ENCODE peak calls at places on chromosomes 13 and 19, in five cellular contexts. One of them, this sample, is unnamed.

GRCh38 chr13:89066868-89067466 is 1395.8 kb downstream of the SLITRK5 start:
- DNase-seq in HepG2: peak
- DNase-seq in K562: peak
- DNase-seq in H1: no peak
- DNase-seq in GM12878: no peak
- DNase-seq in this sample: peak

GRCh38 chr19:4058696-4059492 is 7.8 kb downstream of the ZBTB7A start:
- DNase-seq in HepG2: no peak
- DNase-seq in K562: no peak
- DNase-seq in H1: no peak
- DNase-seq in GM12878: no peak
- DNase-seq in this sample: no peak

GRCh38 chr19:19627716-19628498 is at the start of gene LPAR2:
- DNase-seq in HepG2: no peak
- DNase-seq in K562: no peak
- DNase-seq in H1: no peak
- DNase-seq in GM12878: no peak
- DNase-seq in this sample: peak

GRCh38 chr13:27279506-27279905 is 8.9 kb downstream of the RASL11A start:
- DNase-seq in HepG2: no peak
- DNase-seq in K562: no peak
- DNase-seq in H1: no peak
- DNase-seq in GM12878: no peak
- DNase-seq in this sample: no peak

GRCh38 chr19:41641879-41642485 is 15.1 kb upstream of the CEACAM4 start:
- DNase-seq in HepG2: peak
- DNase-seq in K562: peak
- DNase-seq in H1: no peak
- DNase-seq in GM12878: peak
- DNase-seq in this sample: peak

GRCh38 chr13:73901324-73902068 is 232.7 kb downstream of the KLF12 start:
- DNase-seq in HepG2: no peak
- DNase-seq in K562: no peak
- DNase-seq in H1: no peak
- DNase-seq in GM12878: no peak
- DNase-seq in this sample: no peak

GRCh38 chr19:4090351-4091220 is 23.9 kb upstream of the ZBTB7A start:
- DNase-seq in HepG2: no peak
- DNase-seq in K562: no peak
- DNase-seq in H1: no peak
- DNase-seq in GM12878: no peak
- DNase-seq in this sample: no peak

GRCh38 chr19:55446060-55446459 is 3.0 kb upstream of the SHISA7 start:
- DNase-seq in HepG2: peak
- DNase-seq in K562: no peak
- DNase-seq in H1: no peak
- DNase-seq in GM12878: no peak
- DNase-seq in this sample: no peak

GRCh38 chr19:45804959-45805230 is 10.2 kb downstream of the RSPH6A start:
- DNase-seq in HepG2: no peak
- DNase-seq in K562: no peak
- DNase-seq in H1: no peak
- DNase-seq in GM12878: no peak
- DNase-seq in this sample: no peak

GRCh38 chr13:59332966-59333365 is 830.8 kb downstream of the DIAPH3 start:
- DNase-seq in HepG2: no peak
- DNase-seq in K562: no peak
- DNase-seq in H1: no peak
- DNase-seq in GM12878: no peak
- DNase-seq in this sample: no peak

GRCh38 chr19:45972944-45973525 is 630 bp downstream of the NOVA2 start:
- DNase-seq in HepG2: no peak
- DNase-seq in K562: no peak
- DNase-seq in H1: no peak
- DNase-seq in GM12878: no peak
- DNase-seq in this sample: no peak

GRCh38 chr13:26377038-26377437 is 123.1 kb downstream of the CDK8 start:
- DNase-seq in HepG2: peak
- DNase-seq in K562: peak
- DNase-seq in H1: peak
- DNase-seq in GM12878: no peak
- DNase-seq in this sample: peak

GRCh38 chr19:43534811-43535761 is 2.1 kb downstream of the ZNF575 start:
- DNase-seq in HepG2: peak
- DNase-seq in K562: peak
- DNase-seq in H1: peak
- DNase-seq in GM12878: no peak
- DNase-seq in this sample: no peak

GRCh38 chr19:10625003-10625761 is at the start of gene SLC44A2:
- DNase-seq in HepG2: no peak
- DNase-seq in K562: no peak
- DNase-seq in H1: no peak
- DNase-seq in GM12878: no peak
- DNase-seq in this sample: peak

GRCh38 chr19:22945560-22945959 is 57.4 kb downstream of the ZNF728 start:
- DNase-seq in HepG2: no peak
- DNase-seq in K562: peak
- DNase-seq in H1: no peak
- DNase-seq in GM12878: no peak
- DNase-seq in this sample: peak

GRCh38 chr19:32647361-32647760 is 27.6 kb downstream of the ANKRD27 start:
- DNase-seq in HepG2: no peak
- DNase-seq in K562: no peak
- DNase-seq in H1: no peak
- DNase-seq in GM12878: no peak
- DNase-seq in this sample: no peak

GRCh38 chr13:51957377-51958216 is 53.7 kb downstream of the ATP7B start:
- DNase-seq in HepG2: no peak
- DNase-seq in K562: peak
- DNase-seq in H1: no peak
- DNase-seq in GM12878: peak
- DNase-seq in this sample: no peak

GRCh38 chr13:101416181-101417042 is at the start of gene NALCN:
- DNase-seq in HepG2: no peak
- DNase-seq in K562: no peak
- DNase-seq in H1: no peak
- DNase-seq in GM12878: no peak
- DNase-seq in this sample: no peak

GRCh38 chr19:38662508-38663155 is 15.2 kb downstream of the ACTN4 start:
- DNase-seq in HepG2: no peak
- DNase-seq in K562: no peak
- DNase-seq in H1: no peak
- DNase-seq in GM12878: no peak
- DNase-seq in this sample: no peak

GRCh38 chr13:37540228-37540627 is 58.3 kb downstream of the POSTN start:
- DNase-seq in HepG2: no peak
- DNase-seq in K562: no peak
- DNase-seq in H1: no peak
- DNase-seq in GM12878: no peak
- DNase-seq in this sample: no peak

GRCh38 chr19:17946965-17947784 is 14.4 kb downstream of the CCDC124 start:
- DNase-seq in HepG2: peak
- DNase-seq in K562: no peak
- DNase-seq in H1: no peak
- DNase-seq in GM12878: no peak
- DNase-seq in this sample: no peak

GRCh38 chr19:17942582-17943283 is 9.9 kb downstream of the CCDC124 start:
- DNase-seq in HepG2: no peak
- DNase-seq in K562: peak
- DNase-seq in H1: no peak
- DNase-seq in GM12878: no peak
- DNase-seq in this sample: no peak

GRCh38 chr19:17942181-17942580 is 9.4 kb downstream of the CCDC124 start:
- DNase-seq in HepG2: no peak
- DNase-seq in K562: no peak
- DNase-seq in H1: no peak
- DNase-seq in GM12878: no peak
- DNase-seq in this sample: no peak

GRCh38 chr19:17943284-17944221 is 10.7 kb downstream of the CCDC124 start:
- DNase-seq in HepG2: no peak
- DNase-seq in K562: no peak
- DNase-seq in H1: no peak
- DNase-seq in GM12878: no peak
- DNase-seq in this sample: no peak

DNA sequence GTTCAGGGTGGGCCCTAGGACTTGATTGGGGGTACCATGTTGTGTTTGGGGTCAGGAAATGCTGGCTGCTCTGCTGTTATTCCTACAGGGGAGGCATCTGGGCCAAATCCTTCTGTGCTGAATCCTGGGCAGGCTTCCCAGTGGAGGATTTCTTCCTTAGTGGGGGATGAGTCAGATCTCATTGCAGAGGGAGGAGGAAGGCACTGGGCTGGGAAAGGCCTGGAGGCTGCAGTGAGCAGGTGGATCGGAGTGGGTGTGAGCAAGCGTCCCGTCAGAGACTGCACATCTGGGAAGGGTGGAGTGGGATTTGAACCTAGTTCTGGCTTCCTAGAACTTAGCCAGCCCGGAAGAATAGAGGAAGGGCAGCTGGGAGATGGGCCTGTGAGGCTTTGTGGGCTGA is 11.5 kb downstream of the CCDC124 start:
- DNase-seq in HepG2: no peak
- DNase-seq in K562: no peak
- DNase-seq in H1: no peak
- DNase-seq in GM12878: no peak
- DNase-seq in this sample: no peak
- TF ChIP-seq MAX in HepG2: no peak
- TF ChIP-seq MAX in K562: no peak
- TF ChIP-seq MAX in H1: no peak
- TF ChIP-seq MAX in GM12878: no peak
- TF ChIP-seq MAX in this sample: no peak

DNA sequence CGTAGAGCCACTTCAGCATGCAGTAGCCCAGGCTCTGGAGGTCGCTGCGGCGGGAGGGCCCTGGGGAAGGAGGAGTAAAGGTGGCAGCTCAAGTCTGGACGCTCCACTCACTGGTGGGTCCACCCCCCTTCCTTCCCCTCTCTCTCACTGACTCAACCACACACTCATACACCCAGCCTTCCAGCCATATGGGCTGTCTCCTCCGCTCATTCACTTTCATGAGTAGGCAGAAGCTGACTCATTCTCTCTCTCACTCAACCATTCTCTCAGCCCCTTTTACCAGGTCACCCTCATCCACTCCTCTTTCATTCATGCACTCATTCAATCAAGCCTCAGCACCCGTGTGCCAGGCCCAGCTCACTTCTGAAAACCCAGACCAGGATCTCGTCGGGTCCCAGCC is 27.5 kb upstream of the SIGLEC11 start:
- DNase-seq in HepG2: no peak
- DNase-seq in K562: no peak
- DNase-seq in H1: no peak
- DNase-seq in GM12878: no peak
- DNase-seq in this sample: no peak
- TF ChIP-seq CEBPB in HepG2: no peak
- TF ChIP-seq CEBPB in K562: no peak
- TF ChIP-seq CEBPB in H1: no peak
- TF ChIP-seq CEBPB in GM12878: no peak
- TF ChIP-seq CEBPB in this sample: no peak

DNA sequence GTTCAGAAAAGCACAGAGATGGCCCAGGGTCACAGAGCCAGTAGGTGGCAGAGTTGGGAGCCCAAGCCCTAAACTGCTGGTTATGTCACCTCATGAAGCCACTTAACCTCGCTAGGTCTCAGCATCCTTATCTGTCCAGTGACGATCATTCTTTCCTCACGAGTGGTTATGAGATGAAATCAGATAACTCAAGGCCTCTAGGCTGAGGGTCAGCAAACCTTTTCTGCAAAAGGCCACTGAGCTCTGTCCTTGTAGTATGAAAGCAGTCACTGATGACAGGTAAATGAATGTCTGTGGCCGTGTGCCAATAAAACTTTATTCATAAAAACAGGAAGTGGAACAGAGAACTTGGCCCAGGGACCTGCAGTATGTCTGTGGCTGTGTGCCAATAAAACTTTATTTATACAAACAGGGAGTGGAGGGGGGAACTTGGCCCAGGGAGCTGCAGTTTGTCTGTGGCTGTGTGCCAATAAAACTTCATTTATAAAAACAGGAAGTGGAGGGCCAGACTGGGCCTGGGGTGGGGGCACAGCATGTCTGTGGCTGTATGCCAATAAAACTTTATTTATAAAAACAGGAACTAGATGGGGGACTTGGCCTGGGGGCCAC is 71.2 kb downstream of the GNG7 start:
- DNase-seq in HepG2: no peak
- DNase-seq in K562: peak
- DNase-seq in H1: no peak
- DNase-seq in GM12878: no peak
- DNase-seq in this sample: no peak
- TF ChIP-seq ATF3 in HepG2: no peak
- TF ChIP-seq ATF3 in K562: no peak
- TF ChIP-seq ATF3 in H1: peak
- TF ChIP-seq ATF3 in GM12878: peak
- TF ChIP-seq ATF3 in this sample: no peak

GRCh38 chr19:58098682-58098998 is 609 bp upstream of the ZSCAN18 start:
- DNase-seq in HepG2: no peak
- DNase-seq in K562: no peak
- DNase-seq in H1: no peak
- DNase-seq in GM12878: no peak
- DNase-seq in this sample: no peak
- TF ChIP-seq MAX in HepG2: no peak
- TF ChIP-seq MAX in K562: no peak
- TF ChIP-seq MAX in H1: no peak
- TF ChIP-seq MAX in GM12878: no peak
- TF ChIP-seq MAX in this sample: no peak

GRCh38 chr13:98880673-98881072 is 97.2 kb downstream of the DOCK9 start:
- DNase-seq in HepG2: no peak
- DNase-seq in K562: no peak
- DNase-seq in H1: no peak
- DNase-seq in GM12878: no peak
- DNase-seq in this sample: no peak
- TF ChIP-seq CEBPB in HepG2: no peak
- TF ChIP-seq CEBPB in K562: no peak
- TF ChIP-seq CEBPB in H1: no peak
- TF ChIP-seq CEBPB in GM12878: no peak
- TF ChIP-seq CEBPB in this sample: no peak

GRCh38 chr13:29817604-29818378 is 32.6 kb downstream of the UBL3 start:
- DNase-seq in HepG2: no peak
- DNase-seq in K562: no peak
- DNase-seq in H1: no peak
- DNase-seq in GM12878: peak
- DNase-seq in this sample: no peak
- TF ChIP-seq ATF3 in HepG2: no peak
- TF ChIP-seq ATF3 in K562: no peak
- TF ChIP-seq ATF3 in H1: no peak
- TF ChIP-seq ATF3 in GM12878: no peak
- TF ChIP-seq ATF3 in this sample: no peak

GRCh38 chr13:50243926-50244325 is 228.7 kb downstream of the KCNRG start:
- DNase-seq in HepG2: no peak
- DNase-seq in K562: no peak
- DNase-seq in H1: no peak
- DNase-seq in GM12878: no peak
- DNase-seq in this sample: no peak

GRCh38 chr13:50241479-50241878 is 226.2 kb downstream of the KCNRG start:
- DNase-seq in HepG2: peak
- DNase-seq in K562: no peak
- DNase-seq in H1: no peak
- DNase-seq in GM12878: no peak
- DNase-seq in this sample: no peak

GRCh38 chr13:50244355-50244912 is 229.2 kb downstream of the KCNRG start:
- DNase-seq in HepG2: peak
- DNase-seq in K562: no peak
- DNase-seq in H1: no peak
- DNase-seq in GM12878: no peak
- DNase-seq in this sample: no peak

GRCh38 chr13:50248537-50249521 is 233.6 kb downstream of the KCNRG start:
- DNase-seq in HepG2: no peak
- DNase-seq in K562: no peak
- DNase-seq in H1: no peak
- DNase-seq in GM12878: no peak
- DNase-seq in this sample: no peak

GRCh38 chr13:50244913-50245574 is 229.8 kb downstream of the KCNRG start:
- DNase-seq in HepG2: peak
- DNase-seq in K562: peak
- DNase-seq in H1: no peak
- DNase-seq in GM12878: peak
- DNase-seq in this sample: peak
- TF ChIP-seq MAX in HepG2: peak
- TF ChIP-seq MAX in K562: no peak
- TF ChIP-seq MAX in H1: no peak
- TF ChIP-seq MAX in GM12878: no peak
- TF ChIP-seq MAX in this sample: no peak